ENCODE peak calls at places on chromosome 10, in four cellular contexts. P, G, U and F are unnamed samples.

GRCh38 chr10:92787557-92788152 is 60.7 kb upstream of the EXOC6 start:
- DNase-seq in U (no peak), P (no peak), G (no peak), F (peak; percentile 72)

GRCh38 chr10:80382989-80383388 is 25.4 kb upstream of the PRXL2A start:
- DNase-seq in G (peak; percentile 58), P (peak; percentile 78), U (peak; percentile 11), F (peak; percentile 50)

GRCh38 chr10:34988397-34989067 is 101.6 kb downstream of the CUL2 start:
- DNase-seq in P (no peak), G (no peak), U (no peak), F (no peak)

GRCh38 chr10:15719899-15720634 is at the start of gene ITGA8:
- DNase-seq in G (peak; percentile 51), U (no peak), P (peak; percentile 83), F (peak; percentile 65)

GRCh38 chr10:13099144-13099665 is 758 bp upstream of the OPTN start:
- DNase-seq in G (peak; percentile 65), U (peak; percentile 57), P (peak; percentile 94), F (peak; percentile 88)

GRCh38 chr10:103062854-103063642 is 130.0 kb downstream of the NT5C2 start:
- DNase-seq in G (no peak), P (no peak), U (no peak), F (no peak)

GRCh38 chr10:63516207-63516606 is 5.0 kb upstream of the REEP3 start:
- DNase-seq in G (no peak), U (no peak), P (no peak), F (no peak)

GRCh38 chr10:100186253-100186780 is 488 bp upstream of the ERLIN1 start:
- DNase-seq in U (peak; percentile 41), G (peak; percentile 60), P (no peak), F (no peak)

GRCh38 chr10:103523683-103524082 is 30.2 kb downstream of the NEURL1 start:
- DNase-seq in G (no peak), P (no peak), U (no peak), F (no peak)

GRCh38 chr10:123269675-123270074 is 115.5 kb downstream of the BUB3 start:
- DNase-seq in G (no peak), U (no peak), P (no peak), F (no peak)

GRCh38 chr10:92699193-92699517 is 9.4 kb downstream of the HHEX start:
- DNase-seq in U (no peak), P (no peak), G (no peak), F (no peak)

GRCh38 chr10:23202736-23203135 is 10.6 kb downstream of the PTF1A start:
- DNase-seq in P (no peak), U (no peak), G (no peak), F (no peak)

GRCh38 chr10:114043532-114044250 is at the start of gene ADRB1:
- DNase-seq in G (peak; percentile 25), P (peak; percentile 61), U (peak; percentile 5), F (peak; percentile 92)

GRCh38 chr10:8296090-8296741 is 241.7 kb downstream of the GATA3 start:
- DNase-seq in G (no peak), U (no peak), P (peak; percentile 84), F (peak; percentile 72)

GRCh38 chr10:126169899-126170298 is 218.4 kb downstream of the ADAM12 start:
- DNase-seq in U (no peak), G (no peak), P (no peak), F (no peak)

GRCh38 chr10:79103585-79103984 is 34.8 kb downstream of the ZMIZ1 start:
- DNase-seq in G (no peak), P (no peak), U (no peak), F (no peak)

GRCh38 chr10:83078160-83078559 is 1061.1 kb upstream of the GHITM start:
- DNase-seq in G (no peak), P (peak; percentile 57), U (no peak), F (no peak)

GRCh38 chr10:99656199-99657064 is 2.9 kb upstream of the ENTPD7 start:
- DNase-seq in P (no peak), U (no peak), G (no peak), F (no peak)

GRCh38 chr10:24957624-24958435 is 5.4 kb upstream of the PRTFDC1 start:
- DNase-seq in G (peak; percentile 97), P (no peak), U (peak; percentile 95), F (no peak)

GRCh38 chr10:132496360-132497082 is 41.1 kb upstream of the INPP5A start:
- DNase-seq in P (no peak), G (no peak), U (no peak), F (peak; percentile 9)

GRCh38 chr10:36621346-36621745 is 504.1 kb upstream of the ANKRD30A start:
- DNase-seq in P (no peak), G (no peak), U (peak; percentile 63), F (no peak)

GRCh38 chr10:17348111-17349008 is 106.0 kb downstream of the ST8SIA6 start:
- DNase-seq in G (peak; percentile 87), U (peak; percentile 79), P (no peak), F (no peak)

GRCh38 chr10:33126118-33126517 is 168.1 kb upstream of the ITGB1 start:
- DNase-seq in G (no peak), U (peak; percentile 64), P (peak; percentile 54), F (no peak)

GRCh38 chr10:110803830-110804338 is 67.8 kb upstream of the PDCD4 start:
- DNase-seq in G (peak; percentile 49), U (peak; percentile 24), P (peak; percentile 81), F (peak; percentile 70)

GRCh38 chr10:124564881-124565280 is 103.3 kb downstream of the LHPP start:
- DNase-seq in U (no peak), P (no peak), G (no peak), F (no peak)

GRCh38 chr10:84541289-84541637 is 212.9 kb downstream of the CCSER2 start:
- DNase-seq in P (peak; percentile 93), G (no peak), U (no peak), F (peak; percentile 84)

GRCh38 chr10:103667390-103667789 is 173.9 kb downstream of the NEURL1 start:
- DNase-seq in P (peak; percentile 70), G (peak; percentile 79), U (peak; percentile 68), F (peak; percentile 53)

GRCh38 chr10:104642311-104643022 is 1.4 kb downstream of the SORCS3 start:
- DNase-seq in U (no peak), G (no peak), P (peak; percentile 88), F (peak; percentile 93)

GRCh38 chr10:76916536-76916935 is 721.1 kb downstream of the KCNMA1 start:
- DNase-seq in G (no peak), U (no peak), P (no peak), F (no peak)

GRCh38 chr10:10922062-10922461 is 95.6 kb upstream of the CELF2 start:
- DNase-seq in P (no peak), U (no peak), G (no peak), F (no peak)

GRCh38 chr10:59852671-59853070 is 53.7 kb downstream of the CCDC6 start:
- DNase-seq in P (no peak), U (no peak), G (no peak), F (no peak)

GRCh38 chr10:60384708-60385398 is 4.8 kb downstream of the ANK3 start:
- DNase-seq in U (peak; percentile 98), G (peak; percentile 94), P (peak; percentile 83), F (no peak)

GRCh38 chr10:132387723-132388210 is 9.2 kb upstream of the PWWP2B start:
- DNase-seq in P (peak; percentile 72), G (peak; percentile 43), U (peak; percentile 36), F (peak; percentile 82)

GRCh38 chr10:127313996-127314700 is 117.8 kb upstream of the INSYN2A start:
- DNase-seq in U (no peak), P (no peak), G (no peak), F (no peak)

GRCh38 chr10:42697926-42698325 is 59.6 kb upstream of the ZNF33B start:
- DNase-seq in G (no peak), U (no peak), P (no peak), F (no peak)

GRCh38 chr10:34824870-34825269 is 9.8 kb upstream of the PARD3 start:
- DNase-seq in P (no peak), U (no peak), G (no peak), F (peak; percentile 45)

GRCh38 chr10:33270971-33271370 is 63.5 kb downstream of the NRP1 start:
- DNase-seq in P (no peak), U (no peak), G (no peak), F (no peak)

GRCh38 chr10:27857616-27858015 is 112.0 kb upstream of the MKX start:
- DNase-seq in U (no peak), G (no peak), P (no peak), F (no peak)

GRCh38 chr10:86391236-86391840 is 24.7 kb upstream of the GRID1 start:
- DNase-seq in P (no peak), U (no peak), G (no peak), F (no peak)
- H3K9ac ChIP-seq in P (no peak overlapping the region), U (no peak overlapping the region), G (no peak overlapping the region), F (no peak overlapping the region)

GRCh38 chr10:68517188-68517587 is 10.1 kb downstream of the SLC25A16 start:
- DNase-seq in P (no peak), U (peak; percentile 14), G (peak; percentile 5), F (no peak)
- H3K9ac ChIP-seq in P (no peak overlapping the region), U (no peak overlapping the region), G (no peak overlapping the region), F (no peak overlapping the region)

DNA sequence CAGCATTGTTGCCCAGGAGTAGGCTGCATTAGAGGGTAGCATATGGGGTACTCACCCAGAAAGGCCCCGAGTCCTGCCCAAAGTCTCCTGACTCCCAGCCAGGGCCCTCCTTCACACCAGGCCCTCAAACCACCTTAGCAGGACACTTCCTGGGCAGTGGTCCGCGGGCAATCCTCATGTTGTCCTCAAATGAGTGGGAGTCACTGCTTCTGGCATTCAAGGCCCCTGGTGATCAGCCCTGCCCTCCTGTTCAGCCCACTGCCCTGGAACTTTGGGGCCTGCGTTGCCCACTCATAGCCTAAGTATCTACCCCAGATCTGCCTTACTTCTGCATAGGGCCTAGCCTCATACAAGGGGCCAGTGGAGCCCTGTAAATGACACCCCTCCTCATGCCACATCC is 70.9 kb upstream of the PRLHR start:
- DNase-seq in U (no peak), P (no peak), G (no peak), F (no peak)
- H3K9ac ChIP-seq in U (no peak overlapping the region), P (no peak overlapping the region), G (no peak overlapping the region), F (no peak overlapping the region)

GRCh38 chr10:95459446-95459845 is 101.7 kb downstream of the SORBS1 start:
- DNase-seq in G (peak; percentile 43), U (no peak), P (no peak), F (no peak)
- H3K9ac ChIP-seq in G (no peak overlapping the region), U (no peak overlapping the region), P (no peak overlapping the region), F (no peak overlapping the region)

GRCh38 chr10:44981172-44982113 is 2.8 kb upstream of the DEPP1 start:
- DNase-seq in U (peak; percentile 92), P (no peak), G (peak; percentile 85), F (no peak)
- H3K9ac ChIP-seq in U (peak overlapping the region; percentile 75), P (no peak overlapping the region), G (no peak overlapping the region), F (no peak overlapping the region)